ENCODE peak calls at places on chromosomes 11 and 22, in ten cellular contexts. One of them, this sample, is unnamed.

GRCh38 chr11:72038491-72038890 is 39.8 kb downstream of the IL18BP start:
- DNase-seq in activated naive CD8-positive, alpha-beta T cell treated with anti-CD3 and anti-CD28 coated beads, Interleukin-2, amount 50 U/mL, for 24 hours: no peak
- DNase-seq in D721Med: no peak
- DNase-seq in stimulated activated CD4-positive, alpha-beta T cell treated with anti-CD3 and anti-CD28 coated beads, TNF-alpha, amount 100 ng/mL, for 48 hours: no peak
- DNase-seq in psoas muscle: peak
- DNase-seq in COR-L47: peak
- DNase-seq in KBM-7: no peak
- DNase-seq in HS-27A: no peak
- DNase-seq in cardiac muscle cell: no peak
- DNase-seq in left colon: peak
- DNase-seq in this sample: peak

GRCh38 chr11:35539781-35540281 is 14.4 kb upstream of the PAMR1 start:
- DNase-seq in activated naive CD8-positive, alpha-beta T cell treated with anti-CD3 and anti-CD28 coated beads, Interleukin-2, amount 50 U/mL, for 24 hours: no peak
- DNase-seq in D721Med: no peak
- DNase-seq in stimulated activated CD4-positive, alpha-beta T cell treated with anti-CD3 and anti-CD28 coated beads, TNF-alpha, amount 100 ng/mL, for 48 hours: no peak
- DNase-seq in psoas muscle: peak
- DNase-seq in COR-L47: no peak
- DNase-seq in KBM-7: no peak
- DNase-seq in HS-27A: no peak
- DNase-seq in cardiac muscle cell: no peak
- DNase-seq in left colon: peak
- DNase-seq in this sample: no peak

GRCh38 chr11:78040691-78041379 is 17.8 kb upstream of the KCTD14 start:
- DNase-seq in activated naive CD8-positive, alpha-beta T cell treated with anti-CD3 and anti-CD28 coated beads, Interleukin-2, amount 50 U/mL, for 24 hours: peak
- DNase-seq in D721Med: no peak
- DNase-seq in stimulated activated CD4-positive, alpha-beta T cell treated with anti-CD3 and anti-CD28 coated beads, TNF-alpha, amount 100 ng/mL, for 48 hours: no peak
- DNase-seq in psoas muscle: no peak
- DNase-seq in COR-L47: no peak
- DNase-seq in KBM-7: no peak
- DNase-seq in HS-27A: no peak
- DNase-seq in cardiac muscle cell: no peak
- DNase-seq in left colon: no peak
- DNase-seq in this sample: no peak

GRCh38 chr11:12359761-12360160 is 17.6 kb upstream of the PARVA start:
- DNase-seq in activated naive CD8-positive, alpha-beta T cell treated with anti-CD3 and anti-CD28 coated beads, Interleukin-2, amount 50 U/mL, for 24 hours: no peak
- DNase-seq in D721Med: no peak
- DNase-seq in stimulated activated CD4-positive, alpha-beta T cell treated with anti-CD3 and anti-CD28 coated beads, TNF-alpha, amount 100 ng/mL, for 48 hours: no peak
- DNase-seq in psoas muscle: no peak
- DNase-seq in COR-L47: no peak
- DNase-seq in KBM-7: no peak
- DNase-seq in HS-27A: no peak
- DNase-seq in cardiac muscle cell: no peak
- DNase-seq in left colon: no peak
- DNase-seq in this sample: no peak

GRCh38 chr11:37724305-37724704 is 1126.3 kb upstream of the RAG2 start:
- DNase-seq in activated naive CD8-positive, alpha-beta T cell treated with anti-CD3 and anti-CD28 coated beads, Interleukin-2, amount 50 U/mL, for 24 hours: no peak
- DNase-seq in D721Med: no peak
- DNase-seq in stimulated activated CD4-positive, alpha-beta T cell treated with anti-CD3 and anti-CD28 coated beads, TNF-alpha, amount 100 ng/mL, for 48 hours: no peak
- DNase-seq in psoas muscle: no peak
- DNase-seq in COR-L47: no peak
- DNase-seq in KBM-7: no peak
- DNase-seq in HS-27A: no peak
- DNase-seq in cardiac muscle cell: no peak
- DNase-seq in left colon: no peak
- DNase-seq in this sample: no peak

GRCh38 chr11:75810637-75811383 is 4.2 kb upstream of the UVRAG start:
- DNase-seq in activated naive CD8-positive, alpha-beta T cell treated with anti-CD3 and anti-CD28 coated beads, Interleukin-2, amount 50 U/mL, for 24 hours: no peak
- DNase-seq in D721Med: no peak
- DNase-seq in stimulated activated CD4-positive, alpha-beta T cell treated with anti-CD3 and anti-CD28 coated beads, TNF-alpha, amount 100 ng/mL, for 48 hours: no peak
- DNase-seq in psoas muscle: no peak
- DNase-seq in COR-L47: no peak
- DNase-seq in KBM-7: no peak
- DNase-seq in HS-27A: no peak
- DNase-seq in cardiac muscle cell: no peak
- DNase-seq in left colon: no peak
- DNase-seq in this sample: no peak

GRCh38 chr11:95044010-95044409 is 5.2 kb upstream of the KDM4F start:
- DNase-seq in activated naive CD8-positive, alpha-beta T cell treated with anti-CD3 and anti-CD28 coated beads, Interleukin-2, amount 50 U/mL, for 24 hours: no peak
- DNase-seq in D721Med: no peak
- DNase-seq in stimulated activated CD4-positive, alpha-beta T cell treated with anti-CD3 and anti-CD28 coated beads, TNF-alpha, amount 100 ng/mL, for 48 hours: no peak
- DNase-seq in psoas muscle: no peak
- DNase-seq in COR-L47: no peak
- DNase-seq in KBM-7: no peak
- DNase-seq in HS-27A: no peak
- DNase-seq in cardiac muscle cell: no peak
- DNase-seq in left colon: no peak
- DNase-seq in this sample: no peak

GRCh38 chr11:66388746-66389386 is 17.3 kb upstream of the SLC29A2 start:
- DNase-seq in activated naive CD8-positive, alpha-beta T cell treated with anti-CD3 and anti-CD28 coated beads, Interleukin-2, amount 50 U/mL, for 24 hours: peak
- DNase-seq in D721Med: no peak
- DNase-seq in stimulated activated CD4-positive, alpha-beta T cell treated with anti-CD3 and anti-CD28 coated beads, TNF-alpha, amount 100 ng/mL, for 48 hours: peak
- DNase-seq in psoas muscle: peak
- DNase-seq in COR-L47: peak
- DNase-seq in KBM-7: peak
- DNase-seq in HS-27A: no peak
- DNase-seq in cardiac muscle cell: peak
- DNase-seq in left colon: peak
- DNase-seq in this sample: peak

GRCh38 chr11:2758751-2759150 is 59.0 kb upstream of the KCNQ1OT1 start:
- DNase-seq in activated naive CD8-positive, alpha-beta T cell treated with anti-CD3 and anti-CD28 coated beads, Interleukin-2, amount 50 U/mL, for 24 hours: no peak
- DNase-seq in D721Med: no peak
- DNase-seq in stimulated activated CD4-positive, alpha-beta T cell treated with anti-CD3 and anti-CD28 coated beads, TNF-alpha, amount 100 ng/mL, for 48 hours: no peak
- DNase-seq in psoas muscle: no peak
- DNase-seq in COR-L47: no peak
- DNase-seq in KBM-7: no peak
- DNase-seq in HS-27A: no peak
- DNase-seq in cardiac muscle cell: no peak
- DNase-seq in left colon: no peak
- DNase-seq in this sample: no peak

GRCh38 chr11:35165416-35166368 is 26.7 kb downstream of the CD44 start:
- DNase-seq in activated naive CD8-positive, alpha-beta T cell treated with anti-CD3 and anti-CD28 coated beads, Interleukin-2, amount 50 U/mL, for 24 hours: peak
- DNase-seq in D721Med: no peak
- DNase-seq in stimulated activated CD4-positive, alpha-beta T cell treated with anti-CD3 and anti-CD28 coated beads, TNF-alpha, amount 100 ng/mL, for 48 hours: peak
- DNase-seq in psoas muscle: no peak
- DNase-seq in COR-L47: no peak
- DNase-seq in KBM-7: peak
- DNase-seq in HS-27A: no peak
- DNase-seq in cardiac muscle cell: no peak
- DNase-seq in left colon: peak
- DNase-seq in this sample: no peak

GRCh38 chr11:34794696-34795095 is 121.5 kb downstream of the APIP start:
- DNase-seq in activated naive CD8-positive, alpha-beta T cell treated with anti-CD3 and anti-CD28 coated beads, Interleukin-2, amount 50 U/mL, for 24 hours: no peak
- DNase-seq in D721Med: no peak
- DNase-seq in stimulated activated CD4-positive, alpha-beta T cell treated with anti-CD3 and anti-CD28 coated beads, TNF-alpha, amount 100 ng/mL, for 48 hours: no peak
- DNase-seq in psoas muscle: no peak
- DNase-seq in COR-L47: no peak
- DNase-seq in KBM-7: no peak
- DNase-seq in HS-27A: no peak
- DNase-seq in cardiac muscle cell: no peak
- DNase-seq in left colon: no peak
- DNase-seq in this sample: no peak

GRCh38 chr22:21719024-21719423 is 16.6 kb downstream of the YPEL1 start:
- DNase-seq in activated naive CD8-positive, alpha-beta T cell treated with anti-CD3 and anti-CD28 coated beads, Interleukin-2, amount 50 U/mL, for 24 hours: no peak
- DNase-seq in D721Med: no peak
- DNase-seq in stimulated activated CD4-positive, alpha-beta T cell treated with anti-CD3 and anti-CD28 coated beads, TNF-alpha, amount 100 ng/mL, for 48 hours: no peak
- DNase-seq in psoas muscle: no peak
- DNase-seq in COR-L47: no peak
- DNase-seq in KBM-7: no peak
- DNase-seq in HS-27A: no peak
- DNase-seq in cardiac muscle cell: no peak
- DNase-seq in left colon: no peak
- DNase-seq in this sample: no peak